ENCODE peak calls at places on chromosomes 6 and 20, in five cellular contexts. One of them, this sample, is unnamed.
A peak's percentile ranks its signal among the peaks of the same experiment; 100 is the strongest.

GRCh38 chr6:36755435-36756348 is 58.1 kb downstream of the RAB44 start:
- DNase-seq in psoas muscle: no peak
- DNase-seq in pancreas: no peak
- DNase-seq in adrenal gland: peak; percentile 74
- DNase-seq in thoracic aorta: no peak
- DNase-seq in this sample: no peak

GRCh38 chr20:25496968-25497401 is 88.3 kb downstream of the NINL start:
- DNase-seq in pancreas: no peak
- DNase-seq in psoas muscle: no peak
- DNase-seq in adrenal gland: no peak
- DNase-seq in thoracic aorta: no peak
- DNase-seq in this sample: no peak

GRCh38 chr6:151847064-151847463 is 39.6 kb downstream of the ESR1 start:
- DNase-seq in thoracic aorta: no peak
- DNase-seq in psoas muscle: no peak
- DNase-seq in pancreas: no peak
- DNase-seq in adrenal gland: no peak
- DNase-seq in this sample: peak; percentile 13

GRCh38 chr6:149484733-149485700 is at the start of gene ZC3H12D:
- DNase-seq in thoracic aorta: no peak
- DNase-seq in pancreas: no peak
- DNase-seq in psoas muscle: peak; percentile 84
- DNase-seq in adrenal gland: peak; percentile 60
- DNase-seq in this sample: peak; percentile 48

GRCh38 chr6:119467478-119468081 is 118.0 kb upstream of the MAN1A1 start:
- DNase-seq in adrenal gland: no peak
- DNase-seq in thoracic aorta: no peak
- DNase-seq in psoas muscle: no peak
- DNase-seq in pancreas: no peak
- DNase-seq in this sample: no peak

GRCh38 chr6:35833534-35833933 is 28.4 kb downstream of the LHFPL5 start:
- DNase-seq in adrenal gland: no peak
- DNase-seq in thoracic aorta: no peak
- DNase-seq in psoas muscle: no peak
- DNase-seq in pancreas: no peak
- DNase-seq in this sample: no peak

GRCh38 chr6:31760790-31761189 is 1.7 kb upstream of the SAPCD1 start:
- DNase-seq in psoas muscle: no peak
- DNase-seq in pancreas: no peak
- DNase-seq in thoracic aorta: no peak
- DNase-seq in adrenal gland: no peak
- DNase-seq in this sample: no peak

GRCh38 chr6:41200901-41201783 is at the start of gene TREML2:
- DNase-seq in thoracic aorta: no peak
- DNase-seq in adrenal gland: no peak
- DNase-seq in pancreas: no peak
- DNase-seq in psoas muscle: no peak
- DNase-seq in this sample: no peak

GRCh38 chr6:131400054-131400781 is 172.8 kb upstream of the ARG1 start:
- DNase-seq in pancreas: no peak
- DNase-seq in adrenal gland: no peak
- DNase-seq in thoracic aorta: no peak
- DNase-seq in psoas muscle: no peak
- DNase-seq in this sample: no peak

GRCh38 chr6:11295969-11296368 is 63.5 kb upstream of the NEDD9 start:
- DNase-seq in thoracic aorta: no peak
- DNase-seq in adrenal gland: no peak
- DNase-seq in pancreas: no peak
- DNase-seq in psoas muscle: no peak
- DNase-seq in this sample: no peak

GRCh38 chr6:12296255-12296573 is 6.1 kb downstream of the EDN1 start:
- DNase-seq in thoracic aorta: peak; percentile 43
- DNase-seq in psoas muscle: no peak
- DNase-seq in adrenal gland: no peak
- DNase-seq in pancreas: no peak
- DNase-seq in this sample: no peak

GRCh38 chr6:126007795-126008194 is 21.5 kb downstream of the TRMT11 start:
- DNase-seq in pancreas: no peak
- DNase-seq in adrenal gland: no peak
- DNase-seq in thoracic aorta: no peak
- DNase-seq in psoas muscle: no peak
- DNase-seq in this sample: no peak

GRCh38 chr6:166958926-166959861 is 2.8 kb upstream of the RNASET2 start:
- DNase-seq in adrenal gland: peak; percentile 63
- DNase-seq in thoracic aorta: no peak
- DNase-seq in pancreas: no peak
- DNase-seq in psoas muscle: no peak
- DNase-seq in this sample: no peak

GRCh38 chr20:61934716-61935530 is 130.8 kb downstream of the TAF4 start:
- DNase-seq in adrenal gland: no peak
- DNase-seq in thoracic aorta: no peak
- DNase-seq in pancreas: no peak
- DNase-seq in psoas muscle: peak; percentile 16
- DNase-seq in this sample: no peak

GRCh38 chr6:410555-411395 is 19.2 kb downstream of the IRF4 start:
- DNase-seq in thoracic aorta: no peak
- DNase-seq in psoas muscle: no peak
- DNase-seq in adrenal gland: no peak
- DNase-seq in pancreas: no peak
- DNase-seq in this sample: peak; percentile 90

GRCh38 chr20:668638-669037 is 7.0 kb downstream of the SCRT2 start:
- DNase-seq in pancreas: no peak
- DNase-seq in thoracic aorta: no peak
- DNase-seq in psoas muscle: no peak
- DNase-seq in adrenal gland: no peak
- DNase-seq in this sample: no peak

GRCh38 chr20:53723045-53723444 is 129.4 kb upstream of the ZNF217 start:
- DNase-seq in thoracic aorta: no peak
- DNase-seq in adrenal gland: no peak
- DNase-seq in pancreas: no peak
- DNase-seq in psoas muscle: no peak
- DNase-seq in this sample: no peak

GRCh38 chr20:47233333-47234188 is 122.9 kb downstream of the ZMYND8 start:
- DNase-seq in psoas muscle: no peak
- DNase-seq in adrenal gland: no peak
- DNase-seq in thoracic aorta: no peak
- DNase-seq in pancreas: no peak
- DNase-seq in this sample: no peak

GRCh38 chr6:12277401-12277800 is 12.8 kb upstream of the EDN1 start:
- DNase-seq in pancreas: no peak
- DNase-seq in adrenal gland: no peak
- DNase-seq in thoracic aorta: no peak
- DNase-seq in psoas muscle: no peak
- DNase-seq in this sample: no peak

GRCh38 chr20:19347943-19348456 is 135.6 kb downstream of the SLC24A3 start:
- DNase-seq in thoracic aorta: no peak
- DNase-seq in psoas muscle: peak; percentile 60
- DNase-seq in adrenal gland: no peak
- DNase-seq in pancreas: no peak
- DNase-seq in this sample: no peak

GRCh38 chr6:31620586-31621319 is at the start of gene PRRC2A:
- DNase-seq in psoas muscle: no peak
- DNase-seq in pancreas: peak; percentile 94
- DNase-seq in thoracic aorta: peak; percentile 40
- DNase-seq in adrenal gland: peak; percentile 86
- DNase-seq in this sample: peak; percentile 78

GRCh38 chr6:31794294-31794865 is 1.2 kb downstream of the VARS1 start:
- DNase-seq in adrenal gland: no peak
- DNase-seq in psoas muscle: no peak
- DNase-seq in pancreas: no peak
- DNase-seq in thoracic aorta: no peak
- DNase-seq in this sample: no peak

GRCh38 chr6:45710304-45710821 is 305.3 kb downstream of the CLIC5 start:
- DNase-seq in psoas muscle: no peak
- DNase-seq in pancreas: no peak
- DNase-seq in thoracic aorta: no peak
- DNase-seq in adrenal gland: no peak
- DNase-seq in this sample: no peak

GRCh38 chr6:28839443-28840120 is 84.2 kb downstream of the TRIM27 start:
- DNase-seq in psoas muscle: no peak
- DNase-seq in adrenal gland: no peak
- DNase-seq in pancreas: no peak
- DNase-seq in thoracic aorta: no peak
- DNase-seq in this sample: no peak

GRCh38 chr6:24009319-24009718 is 116.7 kb upstream of the NRSN1 start:
- DNase-seq in pancreas: no peak
- DNase-seq in psoas muscle: no peak
- DNase-seq in adrenal gland: no peak
- DNase-seq in thoracic aorta: no peak
- DNase-seq in this sample: no peak

GRCh38 chr20:37912874-37913273 is 9.9 kb downstream of the VSTM2L start:
- DNase-seq in thoracic aorta: no peak
- DNase-seq in adrenal gland: no peak
- DNase-seq in pancreas: no peak
- DNase-seq in psoas muscle: no peak
- DNase-seq in this sample: no peak

GRCh38 chr20:37915434-37915787 is 12.5 kb downstream of the VSTM2L start:
- DNase-seq in thoracic aorta: no peak
- DNase-seq in adrenal gland: no peak
- DNase-seq in psoas muscle: no peak
- DNase-seq in pancreas: no peak
- DNase-seq in this sample: no peak

GRCh38 chr20:37914367-37914671 is 11.4 kb downstream of the VSTM2L start:
- DNase-seq in adrenal gland: no peak
- DNase-seq in psoas muscle: no peak
- DNase-seq in thoracic aorta: no peak
- DNase-seq in pancreas: no peak
- DNase-seq in this sample: no peak

GRCh38 chr20:37914672-37915433 is 11.9 kb downstream of the VSTM2L start:
- DNase-seq in thoracic aorta: no peak
- DNase-seq in pancreas: no peak
- DNase-seq in adrenal gland: no peak
- DNase-seq in psoas muscle: no peak
- DNase-seq in this sample: peak; percentile 23

DNA sequence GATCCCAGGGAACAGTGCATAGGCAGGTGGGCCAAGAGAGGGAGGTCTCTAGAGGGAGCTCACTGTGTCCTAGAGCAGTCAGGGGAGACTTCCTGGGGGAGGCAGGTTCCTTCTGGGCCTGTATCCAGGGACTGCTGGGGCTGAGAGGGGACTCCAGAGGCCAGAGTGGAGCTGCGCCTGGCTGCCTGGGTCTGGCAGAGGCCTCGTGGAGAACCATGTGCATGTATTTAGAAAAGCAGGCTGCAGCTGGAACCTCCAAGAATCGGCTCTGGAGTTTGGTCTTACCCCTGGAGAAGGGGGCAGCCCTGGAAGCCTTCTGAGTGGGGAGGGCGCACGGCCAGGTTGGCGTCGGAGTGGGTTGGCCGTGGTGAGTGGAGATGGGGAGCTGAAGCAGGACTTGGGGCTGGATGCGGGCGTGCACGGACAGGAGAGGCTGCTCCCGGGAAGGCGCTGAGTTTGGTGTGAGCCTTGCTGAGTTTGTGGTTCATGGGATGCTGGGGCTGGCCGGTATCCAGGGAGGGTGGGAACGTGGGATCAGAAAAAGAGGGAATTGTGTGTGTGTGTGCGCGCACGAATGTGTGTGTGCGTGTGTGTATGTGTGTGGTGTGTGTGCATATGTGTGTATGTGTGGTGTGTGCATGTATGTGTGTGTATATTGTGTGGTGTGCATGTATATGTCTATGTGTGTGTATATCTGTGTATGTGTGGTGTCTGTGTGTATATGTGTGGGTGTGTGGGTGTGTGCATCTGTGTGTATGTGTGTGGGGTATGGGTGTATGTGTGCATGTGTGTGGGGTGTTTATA is 10.8 kb downstream of the VSTM2L start:
- DNase-seq in pancreas: no peak
- DNase-seq in adrenal gland: no peak
- DNase-seq in thoracic aorta: no peak
- DNase-seq in psoas muscle: no peak
- DNase-seq in this sample: no peak
- H3K4me3 ChIP-seq in pancreas: no peak overlapping the region
- H3K4me3 ChIP-seq in adrenal gland: no peak overlapping the region
- H3K4me3 ChIP-seq in thoracic aorta: no peak overlapping the region
- H3K4me3 ChIP-seq in psoas muscle: no peak overlapping the region
- H3K4me3 ChIP-seq in this sample: no peak overlapping the region

DNA sequence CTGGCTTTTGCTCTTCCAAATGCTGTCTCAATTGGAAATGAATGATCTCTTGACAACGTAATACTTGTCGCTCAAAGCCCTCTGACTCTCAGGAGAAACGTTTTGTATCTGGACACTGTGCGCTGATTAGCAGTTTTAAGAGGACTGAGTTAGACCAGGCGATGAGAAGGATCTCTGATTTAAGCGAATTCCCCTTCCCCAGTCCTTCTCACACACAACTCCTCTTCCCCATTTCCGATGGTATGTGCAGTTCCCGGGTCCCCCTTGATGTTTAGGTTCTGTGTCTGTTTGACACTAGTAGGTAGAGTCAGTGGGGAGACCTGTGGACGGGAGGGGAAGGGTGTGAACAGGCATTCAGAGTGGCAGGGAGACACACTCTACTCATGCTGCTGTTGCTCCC is 2.5 kb downstream of the ZDHHC14 start:
- DNase-seq in thoracic aorta: no peak
- DNase-seq in psoas muscle: no peak
- DNase-seq in adrenal gland: no peak
- DNase-seq in pancreas: no peak
- DNase-seq in this sample: no peak
- H3K4me3 ChIP-seq in thoracic aorta: peak overlapping the region; percentile 88
- H3K4me3 ChIP-seq in psoas muscle: peak overlapping the region; percentile 96
- H3K4me3 ChIP-seq in adrenal gland: no peak overlapping the region
- H3K4me3 ChIP-seq in pancreas: peak overlapping the region; percentile 99
- H3K4me3 ChIP-seq in this sample: no peak overlapping the region

DNA sequence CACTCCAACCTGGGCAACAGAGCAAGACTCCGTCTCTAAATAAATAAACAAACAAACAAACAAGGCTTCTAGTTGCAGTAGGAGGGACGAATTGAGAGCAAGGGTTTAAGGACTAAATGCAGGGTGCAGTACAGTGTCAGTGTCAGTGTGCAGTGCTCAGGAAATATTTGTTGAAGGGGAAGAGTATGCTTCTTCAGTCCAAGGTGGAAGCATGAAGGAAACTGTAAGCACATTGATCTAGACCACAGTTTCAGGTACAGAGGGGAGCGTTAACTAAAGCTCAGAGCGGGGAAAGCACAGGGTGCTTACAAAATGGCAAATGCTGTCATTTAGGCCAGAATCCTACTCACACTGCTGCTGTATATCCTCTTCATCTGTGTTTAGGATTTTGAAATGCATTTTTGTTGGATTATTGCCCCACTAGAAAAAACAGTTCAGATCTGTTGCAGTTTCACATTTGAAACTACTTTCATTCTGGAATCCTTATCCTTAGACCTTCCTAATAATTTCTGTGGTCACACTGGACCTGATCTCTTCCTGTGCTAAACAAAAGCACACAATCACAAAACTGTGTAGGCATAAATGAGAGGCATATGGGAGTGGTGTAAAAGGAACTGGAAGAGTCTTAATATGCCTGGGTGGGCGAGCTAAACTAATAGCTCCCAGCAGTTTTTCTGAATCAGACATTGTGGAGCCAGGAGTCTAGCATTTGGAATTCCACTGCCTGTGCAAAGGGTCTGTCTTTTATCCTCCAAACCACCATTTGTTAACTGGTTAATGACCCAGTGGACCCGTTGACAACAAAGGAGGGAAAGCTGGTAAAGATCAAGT is 41.4 kb downstream of the CBFA2T2 start:
- DNase-seq in psoas muscle: no peak
- DNase-seq in adrenal gland: no peak
- DNase-seq in pancreas: no peak
- DNase-seq in thoracic aorta: no peak
- DNase-seq in this sample: no peak
- H3K4me3 ChIP-seq in psoas muscle: no peak overlapping the region
- H3K4me3 ChIP-seq in adrenal gland: no peak overlapping the region
- H3K4me3 ChIP-seq in pancreas: no peak overlapping the region
- H3K4me3 ChIP-seq in thoracic aorta: no peak overlapping the region
- H3K4me3 ChIP-seq in this sample: no peak overlapping the region

GRCh38 chr20:17315491-17316231 is 88.8 kb downstream of the PCSK2 start:
- DNase-seq in psoas muscle: no peak
- DNase-seq in pancreas: peak; percentile 57
- DNase-seq in thoracic aorta: no peak
- DNase-seq in adrenal gland: no peak
- DNase-seq in this sample: peak; percentile 12
- H3K4me3 ChIP-seq in psoas muscle: no peak overlapping the region
- H3K4me3 ChIP-seq in pancreas: peak overlapping the region; percentile 28
- H3K4me3 ChIP-seq in thoracic aorta: no peak overlapping the region
- H3K4me3 ChIP-seq in adrenal gland: no peak overlapping the region
- H3K4me3 ChIP-seq in this sample: no peak overlapping the region